ENCODE peak calls at places on chromosomes 6 and 20, in eight cellular contexts. J, W, X, B, S, Z, K and R are unnamed samples.

GRCh38 chr20:52959125-52959524 is 13.0 kb upstream of the TSHZ2 start:
- DNase-seq in J (no peak), W (no peak), X (peak), B (no peak), S (no peak), Z (no peak), K (no peak), R (no peak)

GRCh38 chr6:111027219-111027618 is 45.4 kb downstream of the RPF2 start:
- DNase-seq in J (no peak), W (no peak), X (no peak), B (no peak), S (no peak), Z (no peak), K (no peak), R (no peak)

GRCh38 chr20:63626424-63627128 is at the start of gene GMEB2:
- DNase-seq in J (peak), W (peak), X (peak), B (peak), S (no peak), Z (peak), K (peak), R (no peak)

GRCh38 chr6:42402184-42402583 is 49.5 kb downstream of the TRERF1 start:
- DNase-seq in J (peak), W (no peak), X (no peak), B (no peak), S (no peak), Z (peak), K (peak), R (no peak)

GRCh38 chr6:32941412-32941784 is 570 bp upstream of the HLA-DMB start:
- DNase-seq in J (peak), W (no peak), X (peak), B (no peak), S (no peak), Z (peak), K (peak), R (peak)

GRCh38 chr6:10725716-10726115 is 2.8 kb downstream of the TMEM14C start:
- DNase-seq in J (no peak), W (peak), X (no peak), B (no peak), S (no peak), Z (no peak), K (no peak), R (no peak)

GRCh38 chr6:75850026-75850385 is 101.0 kb downstream of the MYO6 start:
- DNase-seq in J (no peak), W (no peak), X (no peak), B (no peak), S (no peak), Z (no peak), K (no peak), R (no peak)

GRCh38 chr6:55705381-55705780 is 126.4 kb upstream of the HMGCLL1 start:
- DNase-seq in J (no peak), W (no peak), X (no peak), B (peak), S (no peak), Z (no peak), K (no peak), R (no peak)